ENCODE peak calls at places on chromosomes 2 and 18, in six cellular contexts. Y is RWPE1; T is left ventricle myocardium inferior; H is stimulated activated CD4-positive, alpha-beta T cell treated with anti-CD3 and anti-CD28 coated beads, Interleukin-1b, Interleukin-23, amount 100 ng/mL, for 24 hours; I is lung; N is activated T-helper 9 cell treated with anti-CD3 and anti-CD28 coated beads, Interleukin-2, amount 50 U/mL, for 16 hours. Z is an unnamed sample.

GRCh38 chr2:134412639-134412999 is 158.7 kb downstream of the MGAT5 start:
- DNase-seq in Y (no peak), T (no peak), H (no peak), I (no peak), N (no peak), Z (no peak)

GRCh38 chr2:85111819-85112281 is 21.3 kb upstream of the TCF7L1 start:
- DNase-seq in Y (no peak), T (no peak), H (no peak), I (no peak), N (no peak), Z (no peak)

GRCh38 chr2:78682781-78683180 is 342.7 kb upstream of the REG3G start:
- DNase-seq in Y (no peak), T (no peak), H (no peak), I (no peak), N (no peak), Z (peak)

GRCh38 chr2:47029737-47030524 is 114.3 kb upstream of the MCFD2 start:
- DNase-seq in Y (peak), T (no peak), H (no peak), I (no peak), N (no peak), Z (no peak)

GRCh38 chr2:219125225-219125885 is 35.3 kb downstream of the NHEJ1 start:
- DNase-seq in Y (peak), T (peak), H (no peak), I (peak), N (no peak), Z (peak)

GRCh38 chr2:132267372-132267771 is 105.6 kb upstream of the ANKRD30BL start:
- DNase-seq in Y (no peak), T (no peak), H (no peak), I (no peak), N (no peak), Z (no peak)

GRCh38 chr2:234690569-234691225 is 193.8 kb upstream of the ARL4C start:
- DNase-seq in Y (no peak), T (no peak), H (no peak), I (no peak), N (no peak), Z (no peak)

GRCh38 chr2:108621087-108621559 is 86.9 kb downstream of the LIMS1 start:
- DNase-seq in Y (peak), T (no peak), H (peak), I (peak), N (peak), Z (peak)

GRCh38 chr2:181780159-181781081 is 100.1 kb upstream of the NEUROD1 start:
- DNase-seq in Y (no peak), T (no peak), H (no peak), I (no peak), N (no peak), Z (no peak)

GRCh38 chr2:232420463-232421188 is 14.0 kb downstream of the ALPG start:
- DNase-seq in Y (peak), T (no peak), H (no peak), I (no peak), N (no peak), Z (no peak)

GRCh38 chr18:32431753-32432152 is 38.9 kb downstream of the GAREM1 start:
- DNase-seq in Y (no peak), T (no peak), H (no peak), I (no peak), N (no peak), Z (no peak)

GRCh38 chr2:120110507-120110906 is 97.6 kb downstream of the EPB41L5 start:
- DNase-seq in Y (no peak), T (peak), H (no peak), I (peak), N (no peak), Z (no peak)

GRCh38 chr2:51866361-51866760 is 834.4 kb upstream of the NRXN1 start:
- DNase-seq in Y (no peak), T (no peak), H (no peak), I (no peak), N (no peak), Z (no peak)

GRCh38 chr18:58856881-58857280 is 7.8 kb upstream of the ZNF532 start:
- DNase-seq in Y (peak), T (no peak), H (no peak), I (no peak), N (no peak), Z (no peak)

GRCh38 chr18:69400976-69401474 is 337 bp downstream of the DOK6 start:
- DNase-seq in Y (no peak), T (peak), H (no peak), I (no peak), N (no peak), Z (no peak)

GRCh38 chr2:32825291-32825712 is 121.5 kb upstream of the LTBP1 start:
- DNase-seq in Y (no peak), T (peak), H (no peak), I (no peak), N (no peak), Z (peak)

GRCh38 chr18:45222200-45222599 is 393.1 kb upstream of the SLC14A2 start:
- DNase-seq in Y (no peak), T (no peak), H (no peak), I (no peak), N (no peak), Z (no peak)

GRCh38 chr2:166230024-166230723 is 102.4 kb upstream of the SCN1A start:
- DNase-seq in Y (no peak), T (no peak), H (no peak), I (no peak), N (no peak), Z (no peak)

GRCh38 chr2:236209535-236209934 is 41.3 kb upstream of the GBX2 start:
- DNase-seq in Y (peak), T (no peak), H (no peak), I (no peak), N (no peak), Z (no peak)

GRCh38 chr2:37365669-37366068 is 21.2 kb downstream of the QPCT start:
- DNase-seq in Y (no peak), T (no peak), H (no peak), I (no peak), N (no peak), Z (no peak)

GRCh38 chr18:61833387-61833786 is 59.4 kb downstream of the RNF152 start:
- DNase-seq in Y (no peak), T (no peak), H (no peak), I (no peak), N (no peak), Z (no peak)

GRCh38 chr2:156481295-156481694 is 45.1 kb downstream of the GPD2 start:
- DNase-seq in Y (no peak), T (no peak), H (no peak), I (no peak), N (no peak), Z (no peak)

GRCh38 chr2:69163109-69163508 is 150.1 kb downstream of the ANTXR1 start:
- DNase-seq in Y (peak), T (no peak), H (no peak), I (no peak), N (no peak), Z (peak)

GRCh38 chr2:17538844-17539554 is 1.5 kb upstream of the VSNL1 start:
- DNase-seq in Y (peak), T (peak), H (no peak), I (peak), N (no peak), Z (no peak)

GRCh38 chr2:240793313-240794177 is 26.5 kb downstream of the KIF1A start:
- DNase-seq in Y (no peak), T (peak), H (no peak), I (no peak), N (no peak), Z (no peak)

GRCh38 chr2:46786228-46786627 is 129.4 kb downstream of the MCFD2 start:
- DNase-seq in Y (no peak), T (no peak), H (no peak), I (no peak), N (no peak), Z (no peak)

GRCh38 chr18:53165770-53166169 is 825.8 kb downstream of the DCC start:
- DNase-seq in Y (no peak), T (no peak), H (no peak), I (no peak), N (no peak), Z (no peak)

GRCh38 chr2:207474871-207475485 is 54.8 kb upstream of the CREB1 start:
- DNase-seq in Y (peak), T (no peak), H (peak), I (peak), N (peak), Z (peak)

GRCh38 chr2:159516241-159516758 is 100.0 kb downstream of the BAZ2B start:
- DNase-seq in Y (peak), T (no peak), H (no peak), I (no peak), N (no peak), Z (peak)

GRCh38 chr2:173659522-173659921 is 304.9 kb downstream of the CDCA7 start:
- DNase-seq in Y (no peak), T (no peak), H (no peak), I (no peak), N (no peak), Z (no peak)

GRCh38 chr18:13276530-13277520 is 58.3 kb downstream of the LDLRAD4 start:
- DNase-seq in Y (no peak), T (no peak), H (no peak), I (no peak), N (no peak), Z (no peak)

GRCh38 chr18:26556573-26556972 is 8.2 kb upstream of the KCTD1 start:
- DNase-seq in Y (no peak), T (no peak), H (no peak), I (no peak), N (no peak), Z (no peak)

GRCh38 chr2:178830451-178830850 is 23.2 kb upstream of the TTN start:
- DNase-seq in Y (no peak), T (no peak), H (no peak), I (no peak), N (no peak), Z (no peak)

GRCh38 chr2:43073373-43073772 is 153.0 kb downstream of the ZFP36L2 start:
- DNase-seq in Y (peak), T (peak), H (no peak), I (peak), N (no peak), Z (peak)

GRCh38 chr2:88230912-88231311 is 60.8 kb downstream of the THNSL2 start:
- DNase-seq in Y (no peak), T (no peak), H (no peak), I (no peak), N (no peak), Z (peak)

GRCh38 chr2:231037202-231037730 is at the start of gene C2orf72:
- DNase-seq in Y (no peak), T (no peak), H (no peak), I (no peak), N (no peak), Z (no peak)

Z was measured in OCI-M1.